ENCODE peak calls at places on chromosomes 3 and 15, in six cellular contexts. One of them, this sample, is unnamed.
A peak's percentile ranks its signal among the peaks of the same experiment; 100 is the strongest.

GRCh38 chr15:78065284-78065872 is 12.1 kb downstream of the TBC1D2B start:
- DNase-seq in HCT116: no peak
- DNase-seq in GM23248: peak; percentile 99
- DNase-seq in epithelial cell of esophagus: peak; percentile 90
- DNase-seq in small intestine: no peak
- DNase-seq in lower lobe of right lung: peak; percentile 72
- DNase-seq in this sample: no peak

GRCh38 chr15:40958146-40958545 is 4.9 kb downstream of the CHAC1 start:
- DNase-seq in HCT116: no peak
- DNase-seq in GM23248: no peak
- DNase-seq in epithelial cell of esophagus: peak; percentile 34
- DNase-seq in small intestine: no peak
- DNase-seq in lower lobe of right lung: no peak
- DNase-seq in this sample: no peak

GRCh38 chr3:26280517-26280916 is 342.1 kb upstream of the LRRC3B start:
- DNase-seq in HCT116: no peak
- DNase-seq in GM23248: no peak
- DNase-seq in epithelial cell of esophagus: peak; percentile 3
- DNase-seq in small intestine: no peak
- DNase-seq in lower lobe of right lung: no peak
- DNase-seq in this sample: no peak

GRCh38 chr3:156052115-156052514 is 68.3 kb upstream of the KCNAB1 start:
- DNase-seq in HCT116: no peak
- DNase-seq in GM23248: no peak
- DNase-seq in epithelial cell of esophagus: no peak
- DNase-seq in small intestine: no peak
- DNase-seq in lower lobe of right lung: no peak
- DNase-seq in this sample: no peak

GRCh38 chr15:75989045-75989444 is 23.2 kb downstream of the NRG4 start:
- DNase-seq in HCT116: no peak
- DNase-seq in GM23248: peak; percentile 36
- DNase-seq in epithelial cell of esophagus: no peak
- DNase-seq in small intestine: no peak
- DNase-seq in lower lobe of right lung: no peak
- DNase-seq in this sample: no peak

GRCh38 chr15:50798684-50799083 is 33.2 kb upstream of the SPPL2A start:
- DNase-seq in HCT116: no peak
- DNase-seq in GM23248: no peak
- DNase-seq in epithelial cell of esophagus: peak; percentile 75
- DNase-seq in small intestine: peak; percentile 85
- DNase-seq in lower lobe of right lung: no peak
- DNase-seq in this sample: no peak

GRCh38 chr15:71199384-71200351 is 84.4 kb downstream of the THSD4 start:
- DNase-seq in HCT116: no peak
- DNase-seq in GM23248: peak; percentile 39
- DNase-seq in epithelial cell of esophagus: no peak
- DNase-seq in small intestine: no peak
- DNase-seq in lower lobe of right lung: no peak
- DNase-seq in this sample: no peak

GRCh38 chr15:79243723-79244122 is 38.8 kb upstream of the ANKRD34C start:
- DNase-seq in HCT116: no peak
- DNase-seq in GM23248: peak; percentile 4
- DNase-seq in epithelial cell of esophagus: no peak
- DNase-seq in small intestine: no peak
- DNase-seq in lower lobe of right lung: no peak
- DNase-seq in this sample: no peak

GRCh38 chr3:79737530-79737929 is 30.3 kb downstream of the ROBO1 start:
- DNase-seq in HCT116: no peak
- DNase-seq in GM23248: no peak
- DNase-seq in epithelial cell of esophagus: no peak
- DNase-seq in small intestine: no peak
- DNase-seq in lower lobe of right lung: no peak
- DNase-seq in this sample: no peak

GRCh38 chr3:109071349-109072142 is 46.4 kb downstream of the MORC1 start:
- DNase-seq in HCT116: peak; percentile 1
- DNase-seq in GM23248: no peak
- DNase-seq in epithelial cell of esophagus: peak; percentile 10
- DNase-seq in small intestine: peak; percentile 25
- DNase-seq in lower lobe of right lung: no peak
- DNase-seq in this sample: no peak

DNA sequence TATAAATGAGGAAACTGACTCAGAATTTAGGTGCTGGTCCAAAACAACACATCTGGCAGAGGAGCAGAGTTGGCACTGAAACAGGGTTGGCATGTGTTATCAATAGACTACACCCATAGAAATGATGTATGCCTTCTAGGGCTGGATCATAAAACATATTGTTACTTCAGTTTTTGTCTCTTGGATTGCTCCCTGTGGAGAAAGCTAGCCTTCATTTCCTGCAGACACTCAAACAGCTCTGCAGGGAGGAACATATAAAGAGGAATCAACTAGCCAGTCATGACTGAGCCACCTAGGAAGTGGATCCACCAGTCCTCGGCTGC is 518 bp upstream of the MRPL3 start:
- DNase-seq in HCT116: no peak
- DNase-seq in GM23248: peak; percentile 64
- DNase-seq in epithelial cell of esophagus: no peak
- DNase-seq in small intestine: no peak
- DNase-seq in lower lobe of right lung: no peak
- DNase-seq in this sample: no peak
- H3K4me3 ChIP-seq in HCT116: peak overlapping the region; percentile 97
- H3K4me3 ChIP-seq in GM23248: peak overlapping the region; percentile 99
- H3K4me3 ChIP-seq in epithelial cell of esophagus: peak overlapping the region; percentile 87
- H3K4me3 ChIP-seq in small intestine: no peak overlapping the region
- H3K4me3 ChIP-seq in lower lobe of right lung: peak overlapping the region; percentile 90
- H3K4me3 ChIP-seq in this sample: no peak overlapping the region

DNA sequence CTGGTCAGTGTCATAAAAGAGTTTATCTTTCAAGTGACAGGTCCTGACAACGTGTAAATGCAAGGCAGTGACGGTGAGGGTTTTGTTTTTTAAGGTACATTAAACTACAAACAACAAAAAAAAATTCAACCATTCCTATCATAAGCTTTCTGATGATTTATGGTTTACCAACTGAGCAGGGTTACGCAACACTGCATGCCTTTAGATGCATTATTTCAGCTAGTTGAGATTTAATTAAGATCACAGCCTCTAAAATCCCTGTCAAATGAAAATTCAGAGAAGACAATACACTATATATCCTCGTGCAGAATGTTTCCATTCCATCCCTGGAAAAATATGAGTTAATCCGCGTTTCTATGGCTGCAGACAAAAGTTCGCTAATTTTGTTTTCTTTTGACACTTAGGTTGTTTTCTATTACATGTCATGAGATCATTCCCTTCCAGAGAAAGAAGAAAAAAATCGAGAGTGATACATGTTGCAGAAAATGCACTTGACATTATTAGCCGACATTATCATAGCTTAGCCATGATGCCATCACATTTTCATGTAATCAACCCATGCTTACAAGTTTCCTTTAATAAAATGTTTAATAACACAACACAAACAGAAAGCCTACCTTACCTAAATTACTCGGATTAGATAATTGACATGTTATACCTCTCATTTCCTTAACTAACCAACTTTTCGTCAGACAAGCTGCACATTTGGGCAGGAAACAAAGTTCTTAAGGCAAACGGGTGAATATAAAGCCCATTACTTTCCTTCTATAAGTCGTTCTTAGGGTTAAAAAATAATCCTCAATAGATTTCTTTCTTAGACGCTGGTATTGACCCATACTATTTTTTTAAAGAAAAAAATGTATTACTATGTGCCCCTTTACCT is 521.2 kb downstream of the FOXP1 start:
- DNase-seq in HCT116: no peak
- DNase-seq in GM23248: peak; percentile 30
- DNase-seq in epithelial cell of esophagus: peak; percentile 70
- DNase-seq in small intestine: no peak
- DNase-seq in lower lobe of right lung: no peak
- DNase-seq in this sample: no peak
- H3K4me3 ChIP-seq in HCT116: no peak overlapping the region
- H3K4me3 ChIP-seq in GM23248: peak overlapping the region; percentile 90
- H3K4me3 ChIP-seq in epithelial cell of esophagus: peak overlapping the region; percentile 4
- H3K4me3 ChIP-seq in small intestine: no peak overlapping the region
- H3K4me3 ChIP-seq in lower lobe of right lung: peak overlapping the region; percentile 65
- H3K4me3 ChIP-seq in this sample: no peak overlapping the region

GRCh38 chr15:30992465-30992864 is 1.0 kb upstream of the MTMR10 start:
- DNase-seq in HCT116: no peak
- DNase-seq in GM23248: peak; percentile 6
- DNase-seq in epithelial cell of esophagus: peak; percentile 16
- DNase-seq in small intestine: peak; percentile 30
- DNase-seq in lower lobe of right lung: peak; percentile 61
- DNase-seq in this sample: peak; percentile 23
- H3K4me3 ChIP-seq in HCT116: peak overlapping the region; percentile 92
- H3K4me3 ChIP-seq in GM23248: peak overlapping the region; percentile 94
- H3K4me3 ChIP-seq in epithelial cell of esophagus: peak overlapping the region; percentile 70
- H3K4me3 ChIP-seq in small intestine: no peak overlapping the region
- H3K4me3 ChIP-seq in lower lobe of right lung: peak overlapping the region; percentile 81
- H3K4me3 ChIP-seq in this sample: no peak overlapping the region

GRCh38 chr3:128555881-128556280 is 62.9 kb upstream of the GATA2 start:
- DNase-seq in HCT116: no peak
- DNase-seq in GM23248: no peak
- DNase-seq in epithelial cell of esophagus: no peak
- DNase-seq in small intestine: no peak
- DNase-seq in lower lobe of right lung: no peak
- DNase-seq in this sample: no peak
- H3K4me3 ChIP-seq in HCT116: no peak overlapping the region
- H3K4me3 ChIP-seq in GM23248: no peak overlapping the region
- H3K4me3 ChIP-seq in epithelial cell of esophagus: no peak overlapping the region
- H3K4me3 ChIP-seq in small intestine: no peak overlapping the region
- H3K4me3 ChIP-seq in lower lobe of right lung: no peak overlapping the region
- H3K4me3 ChIP-seq in this sample: no peak overlapping the region

This sample was measured in mucosa of descending colon.